ENCODE peak calls at places on chromosomes 13 and 19, in eight cellular contexts. Q, C, U, F, T, P, Y and R are unnamed samples. For H3K9me3, the result is how much of the 10 kb centered on the place peaks cover.

GRCh38 chr13:37870895-37871550 is 1.5 kb upstream of the TRPC4 start:
- DNase-seq in Q (no peak), C (no peak), U (no peak), F (no peak), T (no peak), P (no peak), Y (no peak), R (no peak)

GRCh38 chr19:43631491-43631890 is 8.2 kb downstream of the CADM4 start:
- DNase-seq in Q (no peak), C (no peak), U (no peak), F (no peak), T (no peak), P (no peak), Y (no peak), R (no peak)

GRCh38 chr13:47166341-47166740 is 269.5 kb upstream of the HTR2A start:
- DNase-seq in Q (no peak), C (no peak), U (no peak), F (no peak), T (no peak), P (no peak), Y (no peak), R (no peak)

GRCh38 chr19:14809272-14810057 is 25.5 kb downstream of the OR7A5 start:
- DNase-seq in Q (no peak), C (no peak), U (no peak), F (peak), T (no peak), P (no peak), Y (no peak), R (peak)

GRCh38 chr19:8017808-8018207 is 12.4 kb upstream of the ELAVL1 start:
- DNase-seq in Q (no peak), C (no peak), U (peak), F (no peak), T (no peak), P (no peak), Y (no peak), R (no peak)

GRCh38 chr13:27170521-27171243 is 929 bp downstream of the USP12 start:
- DNase-seq in Q (peak), C (peak), U (peak), F (peak), T (peak), P (peak), Y (peak), R (peak)

GRCh38 chr13:98454389-98454881 is 122.5 kb downstream of the STK24 start:
- DNase-seq in Q (peak), C (no peak), U (no peak), F (no peak), T (peak), P (peak), Y (no peak), R (peak)

GRCh38 chr19:10508707-10509106 is 5.6 kb upstream of the KEAP1 start:
- DNase-seq in Q (no peak), C (no peak), U (no peak), F (no peak), T (no peak), P (no peak), Y (no peak), R (no peak)

GRCh38 chr19:10681658-10682057 is 19.6 kb upstream of the QTRT1 start:
- DNase-seq in Q (no peak), C (no peak), U (no peak), F (no peak), T (no peak), P (no peak), Y (no peak), R (no peak)

GRCh38 chr13:32548837-32549236 is 10.2 kb upstream of the N4BP2L2 start:
- DNase-seq in Q (no peak), C (no peak), U (no peak), F (no peak), T (no peak), P (no peak), Y (no peak), R (no peak)

GRCh38 chr13:40377783-40378182 is 288.7 kb downstream of the FOXO1 start:
- DNase-seq in Q (no peak), C (no peak), U (no peak), F (no peak), T (no peak), P (no peak), Y (no peak), R (no peak)

GRCh38 chr19:41265376-41266153 is 1.4 kb downstream of the HNRNPUL1 start:
- DNase-seq in Q (no peak), C (peak), U (peak), F (no peak), T (no peak), P (peak), Y (peak), R (peak)

GRCh38 chr13:29858231-29858630 is 7.8 kb upstream of the UBL3 start:
- DNase-seq in Q (no peak), C (no peak), U (no peak), F (no peak), T (no peak), P (no peak), Y (no peak), R (no peak)

GRCh38 chr13:27967203-27967735 is 1.8 kb downstream of the CDX2 start:
- DNase-seq in Q (no peak), C (no peak), U (no peak), F (no peak), T (no peak), P (no peak), Y (peak), R (no peak)

GRCh38 chr13:30870916-30871712 is 35.0 kb upstream of the MEDAG start:
- DNase-seq in Q (no peak), C (no peak), U (no peak), F (no peak), T (no peak), P (no peak), Y (no peak), R (no peak)

GRCh38 chr19:4149518-4150288 is 3.7 kb upstream of the CREB3L3 start:
- DNase-seq in Q (no peak), C (no peak), U (peak), F (no peak), T (no peak), P (peak), Y (peak), R (peak)

GRCh38 chr19:30373593-30373992 is 1.4 kb downstream of the ZNF536 start:
- DNase-seq in Q (no peak), C (no peak), U (no peak), F (no peak), T (no peak), P (no peak), Y (peak), R (no peak)

GRCh38 chr19:8109455-8109854 is 39.9 kb downstream of the FBN3 start:
- DNase-seq in Q (no peak), C (no peak), U (no peak), F (no peak), T (no peak), P (no peak), Y (no peak), R (no peak)

GRCh38 chr19:16892868-16893685 is 4.3 kb downstream of the F2RL3 start:
- DNase-seq in Q (no peak), C (no peak), U (no peak), F (no peak), T (no peak), P (no peak), Y (no peak), R (no peak)

GRCh38 chr13:80131204-80131603 is 209.7 kb downstream of the SPRY2 start:
- DNase-seq in Q (no peak), C (peak), U (peak), F (peak), T (peak), P (peak), Y (peak), R (no peak)

GRCh38 chr13:96100457-96101220 is 10.7 kb downstream of the HS6ST3 start:
- DNase-seq in Q (no peak), C (no peak), U (no peak), F (no peak), T (no peak), P (no peak), Y (no peak), R (no peak)

GRCh38 chr19:42469311-42470239 is 26.8 kb upstream of the CXCL17 start:
- DNase-seq in Q (no peak), C (no peak), U (no peak), F (no peak), T (no peak), P (peak), Y (no peak), R (no peak)

GRCh38 chr13:59823495-59823894 is 340.2 kb downstream of the DIAPH3 start:
- DNase-seq in Q (no peak), C (no peak), U (no peak), F (no peak), T (no peak), P (no peak), Y (no peak), R (no peak)

GRCh38 chr19:19595171-19595701 is 23.3 kb downstream of the PBX4 start:
- DNase-seq in Q (no peak), C (no peak), U (no peak), F (no peak), T (peak), P (no peak), Y (peak), R (peak)

GRCh38 chr13:99383511-99383921 is 76.3 kb upstream of the GPR183 start:
- DNase-seq in Q (no peak), C (no peak), U (no peak), F (no peak), T (no peak), P (no peak), Y (no peak), R (no peak)

GRCh38 chr19:5035817-5036732 is 67.2 kb downstream of the KDM4B start:
- DNase-seq in Q (no peak), C (no peak), U (no peak), F (no peak), T (no peak), P (no peak), Y (no peak), R (no peak)

GRCh38 chr19:46722421-46723022 is 5.6 kb upstream of the PRKD2 start:
- DNase-seq in Q (no peak), C (no peak), U (no peak), F (no peak), T (no peak), P (no peak), Y (no peak), R (no peak)

GRCh38 chr13:41463823-41464602 is 6.7 kb downstream of the RGCC start:
- DNase-seq in Q (no peak), C (no peak), U (peak), F (no peak), T (no peak), P (no peak), Y (no peak), R (no peak)

GRCh38 chr13:97058417-97058816 is 64.1 kb upstream of the OXGR1 start:
- DNase-seq in Q (no peak), C (no peak), U (no peak), F (no peak), T (no peak), P (no peak), Y (no peak), R (no peak)

GRCh38 chr13:109357751-109358150 is 428.6 kb downstream of the IRS2 start:
- DNase-seq in Q (no peak), C (no peak), U (no peak), F (no peak), T (no peak), P (no peak), Y (no peak), R (no peak)

GRCh38 chr13:30266751-30267150 is 40.6 kb downstream of the KATNAL1 start:
- DNase-seq in Q (no peak), C (no peak), U (no peak), F (no peak), T (no peak), P (no peak), Y (no peak), R (no peak)

GRCh38 chr13:105627270-105627669 is 908.2 kb downstream of the EFNB2 start:
- DNase-seq in Q (no peak), C (no peak), U (no peak), F (no peak), T (no peak), P (no peak), Y (no peak), R (no peak)

GRCh38 chr13:46926856-46927625 is 30.2 kb upstream of the HTR2A start:
- DNase-seq in Q (no peak), C (no peak), U (no peak), F (no peak), T (no peak), P (no peak), Y (no peak), R (no peak)

GRCh38 chr19:13459351-13459750 is 46.9 kb downstream of the CACNA1A start:
- DNase-seq in Q (no peak), C (no peak), U (no peak), F (no peak), T (no peak), P (no peak), Y (no peak), R (no peak)

GRCh38 chr19:10643166-10643967 is 10.8 kb upstream of the ILF3 start:
- DNase-seq in Q (no peak), C (no peak), U (no peak), F (no peak), T (no peak), P (no peak), Y (no peak), R (no peak)

GRCh38 chr13:106373989-106374572 is 161.4 kb downstream of the EFNB2 start:
- DNase-seq in Q (no peak), C (no peak), U (no peak), F (no peak), T (no peak), P (no peak), Y (no peak), R (no peak)

GRCh38 chr13:109255457-109255856 is 530.9 kb downstream of the IRS2 start:
- DNase-seq in Q (no peak), C (no peak), U (no peak), F (no peak), T (no peak), P (no peak), Y (no peak), R (no peak)

GRCh38 chr13:48629282-48629681 is 24.4 kb upstream of the CYSLTR2 start:
- DNase-seq in Q (no peak), C (no peak), U (peak), F (no peak), T (no peak), P (no peak), Y (peak), R (no peak)

GRCh38 chr19:48615145-48616040 is 517 bp upstream of the FAM83E start:
- DNase-seq in Q (no peak), C (no peak), U (no peak), F (no peak), T (no peak), P (no peak), Y (no peak), R (no peak)
- H3K27ac ChIP-seq in Q (no peak), C (no peak), U (peak), F (no peak), T (peak), P (no peak), Y (peak), R (peak)

GRCh38 chr13:73902847-73903246 is 231.4 kb downstream of the KLF12 start:
- DNase-seq in Q (no peak), C (no peak), U (no peak), F (no peak), T (no peak), P (no peak), Y (no peak), R (no peak)

GRCh38 chr13:73901324-73902068 is 232.7 kb downstream of the KLF12 start:
- DNase-seq in Q (no peak), C (no peak), U (no peak), F (no peak), T (no peak), P (no peak), Y (no peak), R (no peak)

GRCh38 chr13:73900591-73900990 is 233.6 kb downstream of the KLF12 start:
- DNase-seq in Q (no peak), C (no peak), U (no peak), F (no peak), T (no peak), P (no peak), Y (no peak), R (no peak)

GRCh38 chr13:73902296-73902695 is 231.9 kb downstream of the KLF12 start:
- DNase-seq in Q (no peak), C (no peak), U (no peak), F (no peak), T (no peak), P (no peak), Y (no peak), R (no peak)

GRCh38 chr13:73903561-73903960 is 230.6 kb downstream of the KLF12 start:
- DNase-seq in Q (no peak), C (no peak), U (no peak), F (no peak), T (no peak), P (no peak), Y (no peak), R (no peak)
- H3K9me3 ChIP-seq in Q (under half), C (under half), U (under half), F (under half), T (under half), P (under half), Y (under half), R (under half)

DNA sequence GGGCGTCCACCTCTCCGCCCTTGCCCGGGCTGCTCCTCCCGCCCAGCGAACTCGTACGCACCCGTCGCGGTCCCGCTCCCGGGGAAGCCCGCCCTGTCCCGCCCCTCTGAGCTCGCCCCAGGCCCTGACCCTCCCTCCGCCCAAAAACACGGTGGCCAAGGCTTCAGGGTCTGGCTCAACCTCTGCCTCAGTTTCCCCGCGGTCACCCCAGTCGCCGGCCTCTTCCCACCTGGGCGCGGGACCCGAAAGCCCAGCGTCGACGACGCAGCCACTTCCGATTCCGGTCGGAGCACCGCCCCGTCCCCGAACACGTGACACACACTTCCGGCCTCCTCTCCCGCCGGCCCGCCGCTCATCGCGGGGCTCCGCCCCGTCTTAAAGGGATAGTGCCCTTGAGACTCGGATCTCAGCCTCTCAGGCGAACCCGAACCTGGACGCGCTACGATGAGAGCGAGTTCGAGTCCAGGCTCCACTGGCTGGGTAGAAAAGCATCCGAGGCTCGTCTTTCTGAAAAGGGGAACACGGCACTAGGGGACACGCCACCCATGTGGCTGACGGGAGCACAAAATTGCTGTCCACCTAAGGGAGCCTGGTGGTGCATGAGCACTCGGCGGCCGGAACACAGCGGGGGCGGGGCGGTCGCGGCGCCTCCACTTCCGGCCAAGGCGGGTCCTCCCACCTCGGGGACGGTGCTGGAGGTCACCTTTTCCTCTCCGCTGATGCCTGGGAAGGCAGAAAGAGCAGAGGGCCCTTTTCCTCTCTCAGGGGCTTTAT is at the start of gene C19orf25:
- DNase-seq in Q (peak), C (peak), U (peak), F (peak), T (peak), P (peak), Y (peak), R (peak)
- TF ChIP-seq POLR2A in Q (peak), C (peak), U (peak), F (peak), T (no peak), P (peak), Y (no peak), R (peak)

GRCh38 chr13:77916481-77916880 is 2.1 kb downstream of the EDNRB start:
- DNase-seq in Q (no peak), C (no peak), U (no peak), F (no peak), T (no peak), P (no peak), Y (no peak), R (no peak)

GRCh38 chr13:77919351-77920294 is 992 bp upstream of the EDNRB start:
- DNase-seq in Q (no peak), C (peak), U (peak), F (peak), T (peak), P (peak), Y (no peak), R (peak)

GRCh38 chr13:77915676-77916075 is 3.0 kb downstream of the EDNRB start:
- DNase-seq in Q (no peak), C (no peak), U (no peak), F (no peak), T (no peak), P (no peak), Y (no peak), R (no peak)

DNA sequence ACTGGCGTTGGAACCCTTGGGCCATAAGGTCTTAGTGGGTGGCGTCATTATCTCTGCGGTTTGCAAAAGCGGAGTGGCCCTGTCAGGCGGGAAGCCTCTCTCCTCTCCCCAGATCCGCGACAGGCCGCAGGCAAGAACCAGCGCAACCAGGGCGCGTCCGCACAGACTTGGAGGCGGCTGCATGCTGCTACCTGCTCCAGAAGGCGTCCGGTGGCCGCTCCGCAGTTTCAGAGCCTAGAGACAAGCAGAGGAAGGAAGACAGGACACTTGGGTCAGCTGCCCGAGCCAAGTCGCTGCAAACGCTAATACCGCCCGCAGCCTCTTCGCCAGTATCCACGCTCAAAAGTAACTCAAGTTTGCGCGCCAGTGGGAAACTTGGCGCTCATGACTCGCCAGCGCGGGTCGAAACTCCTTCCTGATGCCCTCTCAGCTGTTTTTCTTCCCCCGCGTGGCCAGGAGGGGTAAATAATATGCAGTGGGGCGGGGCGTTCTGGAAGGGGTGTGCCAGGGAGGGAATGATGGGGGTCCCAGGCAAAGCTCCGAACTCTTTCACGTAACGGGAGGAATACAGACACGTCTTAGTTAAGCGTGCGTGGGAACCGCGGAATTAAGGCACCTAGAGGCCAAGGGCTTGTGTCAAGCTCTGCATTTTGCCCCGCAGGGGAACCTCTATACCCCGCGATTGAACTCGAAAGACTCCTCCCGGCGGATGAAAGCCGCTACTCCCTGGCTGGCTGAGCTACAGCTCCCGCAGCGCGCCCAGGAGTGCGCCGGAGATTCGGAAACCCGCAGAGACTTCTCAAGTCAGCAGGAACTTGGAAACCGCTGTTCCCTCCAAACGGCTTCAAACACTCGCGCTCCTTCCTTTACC is at the start of gene EDNRB:
- DNase-seq in Q (no peak), C (peak), U (peak), F (peak), T (peak), P (peak), Y (peak), R (peak)
- H3K27ac ChIP-seq in Q (no peak), C (no peak), U (peak), F (peak), T (peak), P (no peak), Y (peak), R (peak)

GRCh38 chr19:56964526-56964925 is 124.0 kb upstream of the PEG3 start:
- DNase-seq in Q (no peak), C (no peak), U (no peak), F (no peak), T (no peak), P (no peak), Y (no peak), R (no peak)
- H3K9me3 ChIP-seq in Q (under half), C (under half), U (under half), F (under half), T (under half), P (under half), Y (under half), R (under half)

DNA sequence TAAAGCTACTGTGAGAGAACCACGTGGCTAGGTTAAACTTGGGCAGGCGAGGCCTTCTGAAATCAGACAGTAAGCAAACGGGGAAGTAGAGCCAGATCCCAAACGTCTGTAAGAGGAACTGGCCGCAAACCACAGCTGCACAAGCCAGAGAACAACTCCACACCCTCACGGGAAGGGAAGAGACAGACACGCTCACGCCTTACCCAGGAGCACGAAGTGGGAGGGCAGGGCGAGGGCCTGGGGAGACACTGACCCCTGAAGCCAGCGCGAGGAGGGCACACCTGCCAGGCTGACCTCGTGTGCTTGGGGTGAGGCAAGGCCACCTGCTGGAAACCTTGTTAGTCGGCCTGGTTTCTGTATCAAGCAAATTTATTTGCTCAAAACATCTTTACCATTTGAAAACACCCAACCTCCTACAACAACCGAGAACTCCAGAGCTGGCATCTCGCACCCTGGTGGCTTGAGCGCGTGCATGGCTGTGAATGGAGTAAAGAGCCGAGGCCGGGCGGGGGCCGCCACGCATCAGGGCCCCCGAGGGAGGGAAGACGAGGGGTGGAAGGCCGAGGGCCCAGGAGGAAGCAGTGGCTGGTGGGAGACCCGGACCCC is 7.3 kb downstream of the POLR2E start:
- DNase-seq in Q (no peak), C (no peak), U (peak), F (peak), T (peak), P (no peak), Y (no peak), R (no peak)
- TF ChIP-seq POLR2A in Q (no peak), C (no peak), U (no peak), F (no peak), T (no peak), P (no peak), Y (no peak), R (no peak)